ENCODE peak calls at places on chromosomes 13 and 19, in four cellular contexts. One of them, this sample, is unnamed.

GRCh38 chr13:32650705-32651311 is 64.6 kb downstream of the PDS5B start:
- DNase-seq in thoracic aorta: no peak
- DNase-seq in GM23338: peak
- DNase-seq in CD8-positive, alpha-beta T cell: peak
- DNase-seq in this sample: no peak

GRCh38 chr13:42981317-42981716 is 10.7 kb downstream of the EPSTI1 start:
- DNase-seq in thoracic aorta: no peak
- DNase-seq in GM23338: no peak
- DNase-seq in CD8-positive, alpha-beta T cell: no peak
- DNase-seq in this sample: no peak

GRCh38 chr19:6161271-6161850 is 25.9 kb downstream of the ACSBG2 start:
- DNase-seq in thoracic aorta: no peak
- DNase-seq in GM23338: peak
- DNase-seq in CD8-positive, alpha-beta T cell: peak
- DNase-seq in this sample: peak

GRCh38 chr19:33303791-33304759 is 1.7 kb upstream of the CEBPA start:
- DNase-seq in thoracic aorta: no peak
- DNase-seq in GM23338: no peak
- DNase-seq in CD8-positive, alpha-beta T cell: no peak
- DNase-seq in this sample: peak

GRCh38 chr13:101916108-101916757 is 463.8 kb downstream of the ITGBL1 start:
- DNase-seq in thoracic aorta: no peak
- DNase-seq in GM23338: peak
- DNase-seq in CD8-positive, alpha-beta T cell: no peak
- DNase-seq in this sample: no peak

GRCh38 chr13:24172071-24172470 is 11.6 kb downstream of the SPATA13 start:
- DNase-seq in thoracic aorta: no peak
- DNase-seq in GM23338: no peak
- DNase-seq in CD8-positive, alpha-beta T cell: no peak
- DNase-seq in this sample: no peak

GRCh38 chr19:31307270-31307669 is 42.0 kb downstream of the TSHZ3 start:
- DNase-seq in thoracic aorta: no peak
- DNase-seq in GM23338: no peak
- DNase-seq in CD8-positive, alpha-beta T cell: no peak
- DNase-seq in this sample: no peak

GRCh38 chr13:47334173-47334572 is 437.3 kb upstream of the HTR2A start:
- DNase-seq in thoracic aorta: no peak
- DNase-seq in GM23338: no peak
- DNase-seq in CD8-positive, alpha-beta T cell: no peak
- DNase-seq in this sample: no peak

GRCh38 chr13:48078251-48078656 is 16.6 kb downstream of the MED4 start:
- DNase-seq in thoracic aorta: no peak
- DNase-seq in GM23338: peak
- DNase-seq in CD8-positive, alpha-beta T cell: no peak
- DNase-seq in this sample: no peak

GRCh38 chr19:35742121-35742724 is at the start of gene IGFLR1:
- DNase-seq in thoracic aorta: no peak
- DNase-seq in GM23338: no peak
- DNase-seq in CD8-positive, alpha-beta T cell: peak
- DNase-seq in this sample: no peak

GRCh38 chr19:39553082-39553652 is 13.2 kb upstream of the EID2 start:
- DNase-seq in thoracic aorta: no peak
- DNase-seq in GM23338: no peak
- DNase-seq in CD8-positive, alpha-beta T cell: no peak
- DNase-seq in this sample: no peak

GRCh38 chr19:39498262-39499081 is at the start of gene DLL3:
- DNase-seq in thoracic aorta: no peak
- DNase-seq in GM23338: peak
- DNase-seq in CD8-positive, alpha-beta T cell: no peak
- DNase-seq in this sample: no peak

GRCh38 chr13:72986197-72986596 is 72.6 kb upstream of the KLF5 start:
- DNase-seq in thoracic aorta: no peak
- DNase-seq in GM23338: no peak
- DNase-seq in CD8-positive, alpha-beta T cell: no peak
- DNase-seq in this sample: no peak

GRCh38 chr13:23175920-23176319 is 4.9 kb upstream of the SGCG start:
- DNase-seq in thoracic aorta: no peak
- DNase-seq in GM23338: peak
- DNase-seq in CD8-positive, alpha-beta T cell: no peak
- DNase-seq in this sample: no peak

GRCh38 chr19:11560404-11560988 is 1.5 kb upstream of the ELOF1 start:
- DNase-seq in thoracic aorta: no peak
- DNase-seq in GM23338: peak
- DNase-seq in CD8-positive, alpha-beta T cell: peak
- DNase-seq in this sample: no peak

GRCh38 chr13:107999751-108000150 is 215.6 kb downstream of the LIG4 start:
- DNase-seq in thoracic aorta: no peak
- DNase-seq in GM23338: no peak
- DNase-seq in CD8-positive, alpha-beta T cell: no peak
- DNase-seq in this sample: no peak

GRCh38 chr13:74771964-74772363 is 637.8 kb upstream of the KLF12 start:
- DNase-seq in thoracic aorta: no peak
- DNase-seq in GM23338: no peak
- DNase-seq in CD8-positive, alpha-beta T cell: no peak
- DNase-seq in this sample: no peak

GRCh38 chr19:9309974-9310446 is 372 bp upstream of the ZNF699 start:
- DNase-seq in thoracic aorta: peak
- DNase-seq in GM23338: peak
- DNase-seq in CD8-positive, alpha-beta T cell: no peak
- DNase-seq in this sample: peak

GRCh38 chr13:83880275-83881027 is 1.8 kb downstream of the SLITRK1 start:
- DNase-seq in thoracic aorta: no peak
- DNase-seq in GM23338: peak
- DNase-seq in CD8-positive, alpha-beta T cell: no peak
- DNase-seq in this sample: no peak

GRCh38 chr13:97844151-97844550 is 109.3 kb upstream of the IPO5 start:
- DNase-seq in thoracic aorta: no peak
- DNase-seq in GM23338: no peak
- DNase-seq in CD8-positive, alpha-beta T cell: no peak
- DNase-seq in this sample: no peak

GRCh38 chr19:291561-292280 is 518 bp upstream of the PLPP2 start:
- DNase-seq in thoracic aorta: no peak
- DNase-seq in GM23338: peak
- DNase-seq in CD8-positive, alpha-beta T cell: no peak
- DNase-seq in this sample: no peak

GRCh38 chr19:53355739-53356138 is 9.8 kb upstream of the ZNF525 start:
- DNase-seq in thoracic aorta: no peak
- DNase-seq in GM23338: no peak
- DNase-seq in CD8-positive, alpha-beta T cell: no peak
- DNase-seq in this sample: no peak

GRCh38 chr13:50537029-50537428 is 306.5 kb downstream of the DLEU7 start:
- DNase-seq in thoracic aorta: no peak
- DNase-seq in GM23338: no peak
- DNase-seq in CD8-positive, alpha-beta T cell: no peak
- DNase-seq in this sample: no peak

GRCh38 chr13:88005188-88005587 is 334.0 kb downstream of the SLITRK5 start:
- DNase-seq in thoracic aorta: no peak
- DNase-seq in GM23338: no peak
- DNase-seq in CD8-positive, alpha-beta T cell: no peak
- DNase-seq in this sample: no peak

GRCh38 chr13:37806666-37807065 is 62.9 kb downstream of the TRPC4 start:
- DNase-seq in thoracic aorta: no peak
- DNase-seq in GM23338: no peak
- DNase-seq in CD8-positive, alpha-beta T cell: no peak
- DNase-seq in this sample: no peak
- TF ChIP-seq CTCF in thoracic aorta: no peak
- TF ChIP-seq CTCF in GM23338: peak
- TF ChIP-seq CTCF in CD8-positive, alpha-beta T cell: no peak
- TF ChIP-seq CTCF in this sample: no peak

DNA sequence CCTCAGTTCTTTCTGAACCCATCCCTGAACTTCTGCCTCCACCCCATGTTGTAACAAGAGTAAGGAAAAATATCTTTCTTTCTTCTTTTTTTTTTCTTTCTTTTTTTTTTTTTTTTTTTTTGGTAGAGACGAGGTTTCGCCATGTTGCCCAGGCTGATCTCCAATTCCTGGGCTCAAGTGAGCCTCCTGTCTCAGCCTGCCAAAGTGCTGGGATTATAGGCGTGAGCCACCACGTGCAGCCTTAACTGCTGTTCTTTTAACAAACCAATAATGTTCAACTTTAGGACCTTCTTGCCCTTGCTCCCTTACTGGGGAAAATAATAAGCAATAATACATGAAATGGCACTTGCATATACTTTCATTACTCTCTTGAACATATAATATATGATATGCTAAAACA is 19.7 kb downstream of the GPR183 start:
- DNase-seq in thoracic aorta: no peak
- DNase-seq in GM23338: no peak
- DNase-seq in CD8-positive, alpha-beta T cell: no peak
- DNase-seq in this sample: no peak
- H3K4me3 ChIP-seq in thoracic aorta: peak
- H3K4me3 ChIP-seq in GM23338: no peak
- H3K4me3 ChIP-seq in CD8-positive, alpha-beta T cell: no peak
- H3K4me3 ChIP-seq in this sample: no peak

GRCh38 chr13:91020635-91021034 is 326.9 kb upstream of the MIR17HG start:
- DNase-seq in thoracic aorta: no peak
- DNase-seq in GM23338: no peak
- DNase-seq in CD8-positive, alpha-beta T cell: no peak
- DNase-seq in this sample: no peak

GRCh38 chr13:91017669-91018053 is 329.8 kb upstream of the MIR17HG start:
- DNase-seq in thoracic aorta: no peak
- DNase-seq in GM23338: peak
- DNase-seq in CD8-positive, alpha-beta T cell: no peak
- DNase-seq in this sample: no peak

GRCh38 chr13:91014696-91015095 is 332.8 kb upstream of the MIR17HG start:
- DNase-seq in thoracic aorta: no peak
- DNase-seq in GM23338: no peak
- DNase-seq in CD8-positive, alpha-beta T cell: no peak
- DNase-seq in this sample: no peak

GRCh38 chr13:91017031-91017668 is 330.3 kb upstream of the MIR17HG start:
- DNase-seq in thoracic aorta: no peak
- DNase-seq in GM23338: peak
- DNase-seq in CD8-positive, alpha-beta T cell: no peak
- DNase-seq in this sample: no peak
- TF ChIP-seq CTCF in thoracic aorta: peak
- TF ChIP-seq CTCF in GM23338: peak
- TF ChIP-seq CTCF in CD8-positive, alpha-beta T cell: peak
- TF ChIP-seq CTCF in this sample: peak

GRCh38 chr19:55179570-55180484 is at the start of gene SYT5:
- DNase-seq in thoracic aorta: no peak
- DNase-seq in GM23338: peak
- DNase-seq in CD8-positive, alpha-beta T cell: peak
- DNase-seq in this sample: no peak
- H3K4me3 ChIP-seq in thoracic aorta: peak
- H3K4me3 ChIP-seq in GM23338: peak
- H3K4me3 ChIP-seq in CD8-positive, alpha-beta T cell: peak
- H3K4me3 ChIP-seq in this sample: peak

GRCh38 chr19:44947041-44947581 is 1.3 kb downstream of the APOC2 start:
- DNase-seq in thoracic aorta: no peak
- DNase-seq in GM23338: no peak
- DNase-seq in CD8-positive, alpha-beta T cell: no peak
- DNase-seq in this sample: no peak

GRCh38 chr19:44948237-44948636 is 2.4 kb downstream of the APOC2 start:
- DNase-seq in thoracic aorta: no peak
- DNase-seq in GM23338: no peak
- DNase-seq in CD8-positive, alpha-beta T cell: no peak
- DNase-seq in this sample: no peak

GRCh38 chr19:44942067-44942571 is at the start of gene APOC4:
- DNase-seq in thoracic aorta: no peak
- DNase-seq in GM23338: no peak
- DNase-seq in CD8-positive, alpha-beta T cell: no peak
- DNase-seq in this sample: no peak

GRCh38 chr19:44939668-44940067 is 2.4 kb upstream of the APOC4 start:
- DNase-seq in thoracic aorta: no peak
- DNase-seq in GM23338: no peak
- DNase-seq in CD8-positive, alpha-beta T cell: no peak
- DNase-seq in this sample: no peak

DNA sequence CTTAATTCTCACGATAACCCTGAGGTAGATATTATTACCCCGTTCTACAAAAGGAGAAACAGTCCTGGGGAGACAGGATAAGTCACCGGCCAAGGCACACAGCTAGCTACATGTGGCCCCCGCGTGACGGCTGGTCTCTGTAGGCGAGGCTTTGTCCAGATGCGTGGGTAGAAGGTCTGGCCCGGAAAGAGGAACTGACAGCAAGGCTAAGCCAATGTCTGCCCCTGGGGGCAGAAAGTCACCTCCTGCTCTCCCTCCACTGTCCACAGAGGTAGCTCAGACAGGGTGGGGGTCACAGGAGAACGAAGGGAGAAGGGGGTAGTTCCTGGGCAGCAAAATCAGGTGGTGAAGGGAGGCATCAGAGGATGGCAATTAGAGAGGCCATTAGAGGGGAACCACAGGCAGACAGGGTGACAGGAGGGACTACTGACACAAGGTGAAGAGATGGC is 1.8 kb downstream of the APOC4 start:
- DNase-seq in thoracic aorta: no peak
- DNase-seq in GM23338: no peak
- DNase-seq in CD8-positive, alpha-beta T cell: no peak
- DNase-seq in this sample: no peak
- TF ChIP-seq CTCF in thoracic aorta: no peak
- TF ChIP-seq CTCF in GM23338: no peak
- TF ChIP-seq CTCF in CD8-positive, alpha-beta T cell: no peak
- TF ChIP-seq CTCF in this sample: no peak

GRCh38 chr13:40570930-40571329 is 95.5 kb downstream of the FOXO1 start:
- DNase-seq in thoracic aorta: no peak
- DNase-seq in GM23338: no peak
- DNase-seq in CD8-positive, alpha-beta T cell: no peak
- DNase-seq in this sample: no peak

GRCh38 chr13:40572961-40573360 is 93.5 kb downstream of the FOXO1 start:
- DNase-seq in thoracic aorta: no peak
- DNase-seq in GM23338: no peak
- DNase-seq in CD8-positive, alpha-beta T cell: no peak
- DNase-seq in this sample: no peak

GRCh38 chr13:40568672-40569350 is 97.6 kb downstream of the FOXO1 start:
- DNase-seq in thoracic aorta: no peak
- DNase-seq in GM23338: no peak
- DNase-seq in CD8-positive, alpha-beta T cell: no peak
- DNase-seq in this sample: no peak

GRCh38 chr13:40568246-40568645 is 98.2 kb downstream of the FOXO1 start:
- DNase-seq in thoracic aorta: no peak
- DNase-seq in GM23338: no peak
- DNase-seq in CD8-positive, alpha-beta T cell: no peak
- DNase-seq in this sample: no peak

GRCh38 chr13:40571338-40571737 is 95.1 kb downstream of the FOXO1 start:
- DNase-seq in thoracic aorta: no peak
- DNase-seq in GM23338: no peak
- DNase-seq in CD8-positive, alpha-beta T cell: no peak
- DNase-seq in this sample: no peak
- H3K4me3 ChIP-seq in thoracic aorta: no peak
- H3K4me3 ChIP-seq in GM23338: no peak
- H3K4me3 ChIP-seq in CD8-positive, alpha-beta T cell: no peak
- H3K4me3 ChIP-seq in this sample: no peak